ENCODE peak calls at places on chromosomes 3 and 15, in nine cellular contexts. S is NCI-H510A treated with DMSO at 0.1 percent for 48 hours; F is left kidney; T is M059J; X is mesendoderm; B is CD4-positive, CD25-positive, alpha-beta regulatory T cell; P is CD4-positive, alpha-beta T cell; Z is activated CD8-positive, alpha-beta memory T cell treated with anti-CD3 and anti-CD28 coated beads for 4 hours; R is neural crest cell. K is an unnamed sample.

GRCh38 chr3:111989061-111989678 is 9.6 kb upstream of the TAGLN3 start:
- DNase-seq in P (no peak), R (no peak), Z (no peak), S (peak), X (peak), F (peak), T (peak), B (no peak), K (peak)

GRCh38 chr3:194768586-194768985 is 82.9 kb downstream of the FAM43A start:
- DNase-seq in T (no peak), F (no peak), P (no peak), S (no peak), X (no peak), B (no peak), Z (no peak), R (no peak), K (no peak)

GRCh38 chr3:188151438-188151837 is 2.5 kb upstream of the LPP start:
- DNase-seq in B (no peak), Z (no peak), F (no peak), X (no peak), R (no peak), P (no peak), T (peak), S (no peak), K (peak)

GRCh38 chr3:53254810-53255359 is 937 bp downstream of the TKT start:
- DNase-seq in T (peak), B (peak), F (peak), R (peak), Z (peak), S (no peak), P (peak), X (peak), K (peak)

GRCh38 chr3:56914646-56915045 is 112.9 kb upstream of the ARHGEF3 start:
- DNase-seq in F (no peak), S (peak), P (no peak), Z (no peak), B (no peak), X (no peak), T (no peak), R (no peak), K (no peak)

GRCh38 chr15:57947781-57948180 is 117.7 kb downstream of the ALDH1A2 start:
- DNase-seq in S (no peak), P (no peak), X (peak), F (peak), R (no peak), Z (no peak), B (no peak), T (no peak), K (no peak)

GRCh38 chr3:87855626-87856025 is 203.2 kb downstream of the CGGBP1 start:
- DNase-seq in R (no peak), F (no peak), X (no peak), S (no peak), P (no peak), B (no peak), Z (no peak), T (peak), K (peak)

GRCh38 chr3:126473292-126474168 is 2.2 kb downstream of the ZXDC start:
- DNase-seq in R (no peak), Z (no peak), S (no peak), P (no peak), B (no peak), T (no peak), F (peak), X (no peak), K (no peak)

GRCh38 chr3:143384076-143384475 is 264.5 kb downstream of the CHST2 start:
- DNase-seq in Z (no peak), X (no peak), B (no peak), F (no peak), S (no peak), P (no peak), R (no peak), T (no peak), K (no peak)

GRCh38 chr3:120907659-120908029 is 361 bp upstream of the STXBP5L start:
- DNase-seq in R (no peak), F (no peak), B (no peak), X (no peak), T (no peak), S (peak), Z (no peak), P (no peak), K (no peak)

GRCh38 chr3:156602424-156602823 is 47.5 kb upstream of the SSR3 start:
- DNase-seq in F (no peak), X (no peak), P (no peak), T (peak), R (no peak), Z (no peak), B (no peak), S (no peak), K (no peak)

GRCh38 chr3:71726106-71726505 is 904 bp upstream of the EIF4E3 start:
- DNase-seq in X (no peak), P (peak), T (no peak), S (no peak), B (peak), R (no peak), Z (peak), F (no peak), K (no peak)

GRCh38 chr15:33149919-33150318 is 44.6 kb downstream of the FMN1 start:
- DNase-seq in X (no peak), F (no peak), T (peak), R (no peak), B (no peak), P (no peak), S (no peak), Z (no peak), K (no peak)

GRCh38 chr15:50819344-50819743 is 53.8 kb upstream of the SPPL2A start:
- DNase-seq in T (no peak), R (no peak), P (no peak), X (no peak), B (no peak), S (no peak), Z (no peak), F (no peak), K (no peak)

GRCh38 chr3:2303567-2303966 is 204.9 kb downstream of the CNTN4 start:
- DNase-seq in F (peak), B (no peak), S (no peak), X (peak), P (no peak), Z (no peak), T (peak), R (peak), K (no peak)

GRCh38 chr15:31435891-31436628 is 109.4 kb downstream of the KLF13 start:
- DNase-seq in B (no peak), R (no peak), S (no peak), X (no peak), F (no peak), T (no peak), Z (no peak), P (no peak), K (no peak)

GRCh38 chr15:51672100-51672731 is 9.1 kb upstream of the SCG3 start:
- DNase-seq in S (no peak), F (peak), Z (no peak), R (no peak), B (no peak), X (peak), T (no peak), P (no peak), K (no peak)

GRCh38 chr3:96983731-96984130 is 169.3 kb downstream of the EPHA6 start:
- DNase-seq in P (no peak), B (no peak), S (no peak), T (no peak), X (no peak), Z (no peak), F (no peak), R (no peak), K (no peak)

GRCh38 chr15:89855948-89856347 is 37.8 kb downstream of the AP3S2 start:
- DNase-seq in Z (no peak), T (no peak), P (no peak), R (no peak), F (no peak), B (no peak), X (no peak), S (no peak), K (no peak)

GRCh38 chr15:82963356-82964341 is 11.1 kb upstream of the HOMER2 start:
- DNase-seq in P (no peak), Z (no peak), F (peak), S (no peak), B (no peak), T (no peak), R (no peak), X (no peak), K (no peak)

GRCh38 chr15:73324496-73325170 is 44.1 kb downstream of the HCN4 start:
- DNase-seq in S (no peak), Z (no peak), X (no peak), P (no peak), R (no peak), B (no peak), F (no peak), T (peak), K (no peak)

GRCh38 chr15:98904466-98905048 is 103.0 kb downstream of the PGPEP1L start:
- DNase-seq in T (peak), F (peak), X (peak), B (no peak), S (peak), R (peak), P (no peak), Z (no peak), K (peak)

GRCh38 chr3:135917076-135917475 is 48.5 kb upstream of the PPP2R3A start:
- DNase-seq in F (no peak), X (no peak), R (no peak), Z (no peak), P (no peak), B (no peak), S (no peak), T (no peak), K (no peak)

GRCh38 chr3:71168961-71169411 is 414.5 kb downstream of the FOXP1 start:
- DNase-seq in S (peak), F (peak), P (no peak), X (no peak), B (no peak), Z (no peak), T (no peak), R (peak), K (no peak)

GRCh38 chr3:72418149-72418686 is 430.0 kb downstream of the SHQ1 start:
- DNase-seq in P (no peak), F (no peak), Z (no peak), X (no peak), S (no peak), R (no peak), B (no peak), T (peak), K (no peak)

K was measured in HFFc6.